ENCODE peak calls at places on chromosomes 5 and 9, in four cellular contexts. U, J, S and W are unnamed samples.

GRCh38 chr5:28344803-28345433 is 1306.5 kb upstream of the CDH9 start:
- DNase-seq in U (peak; percentile 25), S (no peak), J (no peak), W (no peak)

GRCh38 chr5:73100109-73100508 is 20.3 kb upstream of the TMEM171 start:
- DNase-seq in S (no peak), J (no peak), U (no peak), W (no peak)

GRCh38 chr5:111929892-111930291 is 172.9 kb upstream of the NREP start:
- DNase-seq in U (no peak), J (no peak), S (no peak), W (no peak)

GRCh38 chr9:1200847-1201251 is 150.7 kb downstream of the DMRT2 start:
- DNase-seq in U (no peak), S (no peak), J (peak; percentile 87), W (no peak)

GRCh38 chr5:59483971-59484472 is 409.5 kb downstream of the PDE4D start:
- DNase-seq in U (no peak), J (no peak), S (no peak), W (no peak)

GRCh38 chr5:116037236-116037822 is 5.1 kb downstream of the ARL14EPL start:
- DNase-seq in S (peak; percentile 57), J (no peak), U (no peak), W (no peak)

GRCh38 chr9:78280982-78281668 is 15.8 kb upstream of the PSAT1 start:
- DNase-seq in J (peak; percentile 89), S (no peak), U (no peak), W (no peak)

GRCh38 chr5:177576169-177576568 is 15.8 kb upstream of the TMED9 start:
- DNase-seq in S (no peak), J (no peak), U (no peak), W (no peak)

GRCh38 chr9:87277346-87277745 is 220.3 kb upstream of the DAPK1 start:
- DNase-seq in S (no peak), J (no peak), U (no peak), W (no peak)

GRCh38 chr5:75566710-75567309 is 44.4 kb upstream of the ANKDD1B start:
- DNase-seq in J (no peak), S (peak; percentile 80), U (peak; percentile 86), W (no peak)

GRCh38 chr9:110623462-110624025 is 44.0 kb upstream of the SVEP1 start:
- DNase-seq in J (peak; percentile 17), U (peak; percentile 52), S (peak; percentile 66), W (no peak)

GRCh38 chr5:399296-400281 is 43.4 kb upstream of the EXOC3 start:
- DNase-seq in J (peak; percentile 78), S (peak; percentile 40), U (no peak), W (no peak)

GRCh38 chr5:146956217-146956616 is 77.7 kb upstream of the PPP2R2B start:
- DNase-seq in S (no peak), U (no peak), J (no peak), W (no peak)

GRCh38 chr9:98851730-98852462 is 44.4 kb downstream of the GALNT12 start:
- DNase-seq in U (no peak), J (no peak), S (no peak), W (no peak)

GRCh38 chr9:126030716-126031115 is 283.5 kb downstream of the PBX3 start:
- DNase-seq in U (no peak), S (no peak), J (no peak), W (no peak)

GRCh38 chr5:155114655-155115054 is 101.1 kb downstream of the KIF4B start:
- DNase-seq in U (no peak), J (no peak), S (no peak), W (no peak)
- TF ChIP-seq CTCF in U (no peak), J (no peak), S (no peak), W (no peak)

GRCh38 chr5:173513521-173513991 is 102.9 kb downstream of the BOD1 start:
- DNase-seq in J (no peak), S (no peak), U (no peak), W (no peak)
- H3K27ac ChIP-seq in J (no peak overlapping the region), S (no peak overlapping the region), U (no peak overlapping the region), W (no peak overlapping the region)

DNA sequence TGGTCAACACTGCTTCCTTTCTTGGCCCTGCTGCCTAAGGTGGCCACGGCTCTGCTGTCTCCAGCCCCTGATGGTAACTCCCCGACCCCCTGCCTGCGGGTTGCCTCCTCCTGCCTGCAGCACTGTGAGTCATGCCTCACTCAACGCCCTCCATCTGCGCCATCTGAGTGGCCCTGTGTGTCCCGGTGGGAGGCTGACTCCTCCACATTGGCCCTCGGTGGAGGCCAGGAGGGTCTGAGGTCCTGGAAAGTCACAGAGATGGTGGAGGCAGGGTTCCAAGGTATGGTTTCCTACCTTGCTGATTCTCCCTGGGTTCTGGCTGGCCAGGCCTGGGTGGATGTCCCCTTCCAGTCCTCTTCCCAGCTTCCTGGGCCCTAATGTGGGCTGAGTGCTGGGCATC is 64.5 kb upstream of the ADAMTS2 start:
- DNase-seq in S (no peak), U (no peak), J (no peak), W (no peak)
- H3K27me3 ChIP-seq in S (no peaks in the 10 kb centered on the region), U (no peaks in the 10 kb centered on the region), J (no peaks in the 10 kb centered on the region), W (no peaks in the 10 kb centered on the region)

DNA sequence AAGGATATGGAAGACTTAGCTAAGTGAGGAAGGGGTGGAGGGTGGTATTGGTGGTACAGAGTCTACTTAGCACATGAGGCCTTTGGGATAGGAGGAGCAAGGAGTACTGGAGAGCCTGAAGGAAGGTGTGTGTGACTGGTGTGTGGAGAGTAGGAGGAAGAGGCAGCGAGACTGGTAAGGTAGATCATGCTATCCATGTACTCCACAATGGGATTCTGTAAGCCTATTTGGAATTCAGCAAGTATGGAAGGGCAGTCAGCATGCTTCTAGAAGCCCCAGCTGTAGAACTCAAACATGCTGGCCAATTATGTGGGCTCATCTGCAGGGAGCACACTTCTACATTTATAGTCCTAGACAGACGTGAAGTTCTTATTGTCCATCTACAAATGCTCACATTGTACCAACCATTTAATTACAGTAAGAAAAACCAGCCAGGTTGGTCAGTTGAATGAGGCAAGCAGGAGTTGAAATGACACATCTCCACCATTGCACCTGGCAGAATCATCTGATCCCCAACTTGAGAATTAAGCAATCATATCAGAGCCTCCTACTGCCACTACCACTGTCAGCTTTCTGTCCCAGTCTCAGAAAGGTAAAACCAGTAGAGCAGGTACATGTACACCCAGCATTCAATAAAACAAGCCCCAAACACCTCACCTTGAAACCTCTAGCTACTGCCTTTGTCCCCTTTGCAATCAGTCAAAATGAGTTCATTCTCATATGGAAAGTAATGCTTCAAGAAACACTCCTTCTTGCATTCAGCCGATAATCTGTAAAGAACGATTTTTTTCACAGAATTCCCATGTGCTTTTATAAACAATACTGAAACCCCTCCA is 60.9 kb upstream of the GLRX start:
- DNase-seq in J (no peak), U (no peak), S (no peak), W (no peak)
- TF ChIP-seq CTCF in J (no peak), U (no peak), S (no peak), W (no peak)

DNA sequence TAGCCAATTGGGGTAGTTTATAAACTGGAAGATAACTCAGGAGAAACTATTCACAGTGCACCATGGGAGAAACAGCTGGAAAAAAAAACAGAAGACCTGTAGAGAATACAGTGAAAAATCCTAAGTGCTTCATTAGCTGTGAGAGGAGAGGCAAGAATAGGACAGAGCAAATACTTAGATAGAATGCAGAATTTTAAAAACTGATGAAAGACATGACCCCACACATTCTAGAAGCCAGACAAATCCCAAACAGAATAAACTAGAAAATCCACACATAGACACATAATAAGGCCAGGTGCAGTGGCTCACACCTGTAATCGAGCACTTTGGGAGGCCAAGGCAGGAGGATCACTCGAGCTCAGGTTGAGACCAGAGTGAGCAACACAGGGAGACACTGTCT is 7.5 kb upstream of the FAM151B start:
- DNase-seq in J (no peak), U (no peak), S (no peak), W (no peak)
- H3K27ac ChIP-seq in J (no peak overlapping the region), U (no peak overlapping the region), S (no peak overlapping the region), W (no peak overlapping the region)

DNA sequence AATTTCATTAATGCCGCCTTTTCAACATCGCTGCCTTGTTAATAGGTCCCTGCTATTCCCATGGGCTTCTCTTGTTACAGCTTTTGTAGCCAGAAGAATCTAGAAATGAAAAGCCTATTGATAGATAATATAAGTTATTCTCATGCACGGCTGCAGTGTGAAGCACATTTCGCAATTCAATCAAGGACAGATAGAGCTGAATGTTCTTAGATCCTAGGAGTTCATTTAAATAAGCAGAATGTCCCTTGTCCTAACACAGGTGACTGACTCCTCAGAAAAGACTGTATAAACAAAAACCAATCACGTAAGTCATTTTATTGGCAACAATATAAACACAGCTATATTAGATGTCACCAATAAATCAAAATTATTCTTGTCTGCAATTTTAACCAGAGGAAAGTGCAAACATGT is 9.4 kb downstream of the GLIS3 start:
- DNase-seq in S (no peak), U (no peak), J (peak; percentile 46), W (no peak)
- H3K27me3 ChIP-seq in S (no peaks in the 10 kb centered on the region), U (no peaks in the 10 kb centered on the region), J (no peaks in the 10 kb centered on the region), W (peaks cover 2% of the 10 kb centered on the region)

GRCh38 chr5:79032031-79032711 is 37.3 kb downstream of the DMGDH start:
- DNase-seq in S (no peak), U (no peak), J (no peak), W (no peak)

GRCh38 chr5:79030663-79031480 is 38.6 kb downstream of the DMGDH start:
- DNase-seq in S (no peak), U (no peak), J (no peak), W (no peak)

GRCh38 chr5:79031481-79031867 is 38.0 kb downstream of the DMGDH start:
- DNase-seq in S (no peak), U (no peak), J (no peak), W (no peak)

GRCh38 chr5:79036769-79037168 is 32.7 kb downstream of the DMGDH start:
- DNase-seq in S (no peak), J (no peak), U (no peak), W (no peak)

DNA sequence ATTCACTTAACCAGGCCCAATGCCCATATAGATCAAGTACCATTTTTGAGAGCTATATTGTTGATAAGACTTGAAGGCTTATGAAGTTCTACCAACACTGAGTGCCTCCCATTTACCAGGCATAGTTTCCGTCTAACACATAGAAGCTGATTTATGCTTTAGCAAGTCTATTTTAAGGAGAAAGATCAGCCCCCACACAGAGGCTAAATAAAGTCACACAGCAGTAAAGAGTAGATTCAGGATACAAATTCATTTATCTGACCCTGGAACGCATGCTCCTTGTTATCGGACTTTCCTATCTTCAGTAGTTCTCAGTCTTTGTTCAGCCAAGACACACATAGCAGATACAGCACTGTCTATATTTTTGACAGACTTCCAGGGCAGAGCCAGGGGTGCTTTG is 34.2 kb downstream of the DMGDH start:
- DNase-seq in U (no peak), S (no peak), J (no peak), W (no peak)
- TF ChIP-seq CTCF in U (no peak), S (no peak), J (no peak), W (no peak)

GRCh38 chr5:169218176-169218575 is 82.8 kb downstream of the SLIT3 start:
- DNase-seq in U (no peak), S (no peak), J (peak; percentile 8), W (no peak)

GRCh38 chr5:169219961-169220360 is 81.0 kb downstream of the SLIT3 start:
- DNase-seq in S (no peak), U (no peak), J (no peak), W (no peak)

GRCh38 chr5:169216864-169217263 is 84.1 kb downstream of the SLIT3 start:
- DNase-seq in J (no peak), U (no peak), S (no peak), W (no peak)

GRCh38 chr5:169219351-169219750 is 81.6 kb downstream of the SLIT3 start:
- DNase-seq in S (no peak), U (no peak), J (no peak), W (no peak)

DNA sequence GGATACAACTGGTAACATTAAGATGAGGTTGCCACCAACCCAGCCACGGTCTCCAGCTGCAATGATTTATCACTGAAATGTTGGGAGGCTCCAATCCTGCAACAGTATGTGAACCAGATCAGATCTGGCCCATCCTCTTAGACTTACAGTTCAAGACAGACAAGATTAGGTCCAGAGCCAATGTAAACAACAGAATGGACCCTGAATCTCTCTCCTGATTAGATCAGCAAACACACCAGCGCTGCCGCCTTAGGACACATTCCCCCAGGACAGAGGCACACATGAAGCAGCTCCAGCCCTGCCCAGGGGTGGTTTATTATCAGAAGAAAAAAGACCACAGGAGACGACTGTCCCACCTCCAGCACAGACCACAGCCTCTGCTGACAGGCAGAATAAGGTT is 82.1 kb downstream of the SLIT3 start:
- DNase-seq in J (no peak), S (no peak), U (no peak), W (no peak)
- H3K27ac ChIP-seq in J (no peak overlapping the region), S (no peak overlapping the region), U (no peak overlapping the region), W (no peak overlapping the region)